ENCODE peak calls at places on chromosomes 2 and 18, in four cellular contexts. M is cardiac fibroblast, H is mucosa of descending colon, O is heart right ventricle. S is an unnamed sample.

GRCh38 chr2:12764075-12764722 is 47.5 kb downstream of the TRIB2 start:
- DNase-seq in M (peak), H (no peak), O (no peak), S (peak)

GRCh38 chr2:39431592-39432316 is 5.3 kb downstream of the MAP4K3 start:
- DNase-seq in H (no peak), O (no peak), M (peak), S (no peak)

GRCh38 chr2:226130192-226130591 is 669.4 kb downstream of the IRS1 start:
- DNase-seq in H (no peak), M (peak), O (no peak), S (peak)

GRCh38 chr18:35467624-35468016 is 30.1 kb downstream of the INO80C start:
- DNase-seq in O (no peak), H (no peak), M (no peak), S (no peak)

GRCh38 chr18:59516356-59517155 is 157.5 kb upstream of the LMAN1 start:
- DNase-seq in O (no peak), M (peak), H (peak), S (peak)

GRCh38 chr2:170375192-170375591 is 197.2 kb downstream of the MYO3B start:
- DNase-seq in O (no peak), M (no peak), H (no peak), S (no peak)

GRCh38 chr18:7117390-7118355 is at the start of gene LAMA1:
- DNase-seq in M (peak), H (no peak), O (no peak), S (no peak)

GRCh38 chr18:59140287-59140885 is 702 bp downstream of the SEC11C start:
- DNase-seq in M (peak), H (peak), O (no peak), S (peak)

GRCh38 chr2:19124135-19124534 is 234.3 kb downstream of the OSR1 start:
- DNase-seq in H (no peak), O (no peak), M (peak), S (peak)

GRCh38 chr2:30334738-30335426 is 103.5 kb downstream of the LBH start:
- DNase-seq in O (no peak), H (no peak), M (no peak), S (no peak)

GRCh38 chr2:75608684-75609333 is 37.8 kb upstream of the MRPL19 start:
- DNase-seq in H (peak), M (peak), O (peak), S (peak)

GRCh38 chr2:19352946-19353720 is 5.3 kb downstream of the OSR1 start:
- DNase-seq in O (no peak), H (no peak), M (no peak), S (no peak)

GRCh38 chr2:237581751-237582746 is 8.5 kb downstream of the RAB17 start:
- DNase-seq in O (peak), H (no peak), M (peak), S (peak)

GRCh38 chr2:160491922-160492371 is 1.7 kb downstream of the RBMS1 start:
- DNase-seq in H (no peak), M (peak), O (no peak), S (peak)

GRCh38 chr18:72119082-72119481 is 425.1 kb downstream of the CBLN2 start:
- DNase-seq in H (no peak), M (no peak), O (no peak), S (no peak)

GRCh38 chr2:181746844-181747243 is 66.5 kb upstream of the NEUROD1 start:
- DNase-seq in H (no peak), M (peak), O (no peak), S (no peak)

GRCh38 chr2:241753493-241753892 is 19.1 kb downstream of the D2HGDH start:
- DNase-seq in M (no peak), H (no peak), O (no peak), S (no peak)

GRCh38 chr2:30178618-30179404 is 32.0 kb downstream of the YPEL5 start:
- DNase-seq in H (no peak), O (peak), M (peak), S (no peak)

GRCh38 chr2:60215295-60215990 is 338.0 kb downstream of the BCL11A start:
- DNase-seq in M (no peak), O (no peak), H (peak), S (no peak)

GRCh38 chr18:28236487-28236886 is 59.6 kb upstream of the CDH2 start:
- DNase-seq in H (no peak), M (no peak), O (no peak), S (no peak)

GRCh38 chr2:144015655-144016245 is 504.2 kb downstream of the ZEB2 start:
- DNase-seq in M (peak), H (no peak), O (no peak), S (peak)

GRCh38 chr2:128978155-128978707 is 659.6 kb upstream of the HS6ST1 start:
- DNase-seq in H (peak), M (no peak), O (no peak), S (no peak)

GRCh38 chr2:134679740-134680139 is 39.1 kb downstream of the TMEM163 start:
- DNase-seq in O (no peak), H (no peak), M (no peak), S (no peak)

GRCh38 chr2:160294339-160294803 is 94.3 kb upstream of the ITGB6 start:
- DNase-seq in O (no peak), H (peak), M (peak), S (peak)

DNA sequence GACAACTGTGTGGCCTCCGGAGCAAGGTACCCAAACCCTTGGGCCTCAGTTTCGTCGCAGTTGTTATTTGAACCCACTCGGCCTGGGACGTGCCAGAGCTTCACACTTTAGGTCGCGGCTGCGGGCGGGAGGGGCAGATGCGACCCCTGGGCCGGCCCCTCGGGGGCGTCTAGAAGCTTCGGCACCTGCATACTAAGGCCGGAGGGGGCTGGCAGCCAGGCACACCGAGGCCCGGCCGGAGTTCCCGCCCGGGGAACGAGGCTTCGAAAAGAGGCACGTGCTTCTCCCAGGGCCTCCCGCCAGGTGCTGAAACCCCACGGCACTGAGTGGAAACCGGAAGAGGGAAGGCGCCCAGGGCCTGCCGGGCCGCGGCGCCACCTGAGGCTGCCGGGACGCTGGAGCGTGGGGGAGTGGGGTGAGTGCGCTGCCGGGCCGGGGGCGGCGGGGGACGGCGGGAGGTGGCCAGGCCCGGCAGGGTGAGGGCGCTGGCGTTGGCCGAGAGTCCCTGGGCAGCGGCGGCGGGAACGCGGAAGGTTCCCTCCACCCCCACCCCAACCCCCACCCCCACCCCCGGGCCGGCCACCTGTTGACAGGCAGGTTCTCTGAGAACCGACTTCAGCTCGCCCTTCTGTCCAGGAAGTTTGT is 8.9 kb downstream of the OTX1 start:
- DNase-seq in H (no peak), M (no peak), O (no peak), S (no peak)
- H3K4me3 ChIP-seq in H (no peak), M (no peak), O (no peak), S (no peak)

DNA sequence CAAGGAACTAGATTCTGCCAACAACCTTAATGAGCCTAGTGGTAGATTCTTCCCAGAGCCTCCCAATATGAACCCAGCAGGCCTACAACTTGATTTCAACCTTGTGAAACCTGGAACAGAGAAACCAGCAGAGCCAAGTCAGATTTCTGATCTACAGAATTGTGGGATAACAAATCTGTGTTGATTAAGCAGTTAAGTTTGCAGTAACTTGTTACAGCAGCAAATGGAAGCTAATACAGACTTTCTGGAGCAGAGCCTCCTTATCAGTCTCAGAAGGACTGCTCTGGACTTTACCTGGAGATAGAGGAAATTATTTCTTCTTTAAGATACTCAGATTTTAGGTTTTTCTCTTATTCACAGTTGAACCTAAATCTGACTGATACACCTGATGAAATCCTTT is 225.5 kb downstream of the DYM start:
- DNase-seq in H (no peak), M (no peak), O (no peak), S (no peak)
- TF ChIP-seq CTCF in H (no peak), M (no peak), O (no peak), S (no peak)

GRCh38 chr2:101305492-101306123 is 2.9 kb downstream of the RNF149 start:
- DNase-seq in M (peak), O (no peak), H (no peak), S (peak)

GRCh38 chr2:101307503-101307902 is 998 bp downstream of the RNF149 start:
- DNase-seq in M (peak), O (no peak), H (peak), S (peak)

GRCh38 chr2:101307950-101308431 is 510 bp downstream of the RNF149 start:
- DNase-seq in H (peak), O (no peak), M (peak), S (peak)

GRCh38 chr2:101305044-101305443 is 3.5 kb downstream of the RNF149 start:
- DNase-seq in H (no peak), O (no peak), M (no peak), S (no peak)

GRCh38 chr2:101306410-101306809 is 2.1 kb downstream of the RNF149 start:
- DNase-seq in O (no peak), H (no peak), M (no peak), S (no peak)
- H3K4me3 ChIP-seq in O (peak), H (no peak), M (peak), S (peak)

GRCh38 chr2:166424841-166425240 is 49.1 kb upstream of the SCN9A start:
- DNase-seq in M (no peak), O (no peak), H (no peak), S (no peak)

GRCh38 chr2:166417669-166418068 is 41.9 kb upstream of the SCN9A start:
- DNase-seq in H (peak), M (peak), O (no peak), S (peak)

GRCh38 chr2:166418853-166419615 is 43.3 kb upstream of the SCN9A start:
- DNase-seq in H (no peak), O (no peak), M (no peak), S (no peak)

DNA sequence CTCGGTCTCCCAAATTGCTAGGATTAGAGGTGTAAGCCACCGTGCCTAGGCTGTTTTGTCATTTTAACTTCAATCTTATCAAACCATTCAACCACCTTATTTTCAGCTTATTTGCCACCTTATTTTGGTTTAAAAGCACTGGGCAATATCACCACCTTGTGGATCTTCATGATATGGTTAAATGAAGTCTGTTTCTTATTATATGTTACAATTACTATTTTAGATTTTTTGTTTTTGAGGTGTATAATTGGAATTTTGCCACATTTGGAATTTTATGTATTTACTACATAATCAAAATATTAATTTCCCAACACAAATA is 43.8 kb upstream of the SCN9A start:
- DNase-seq in H (peak), O (no peak), M (peak), S (peak)
- TF ChIP-seq CTCF in H (no peak), O (no peak), M (peak), S (peak)

GRCh38 chr2:219483451-219484342 is 15.0 kb upstream of the GMPPA start:
- DNase-seq in H (no peak), O (no peak), M (no peak), S (no peak)

GRCh38 chr2:219484343-219485200 is 14.1 kb upstream of the GMPPA start:
- DNase-seq in O (no peak), H (no peak), M (no peak), S (no peak)

GRCh38 chr2:219486424-219486959 is 12.2 kb upstream of the GMPPA start:
- DNase-seq in M (no peak), O (no peak), H (no peak), S (no peak)

GRCh38 chr2:219482674-219483405 is 15.9 kb upstream of the GMPPA start:
- DNase-seq in M (no peak), H (no peak), O (no peak), S (no peak)

DNA sequence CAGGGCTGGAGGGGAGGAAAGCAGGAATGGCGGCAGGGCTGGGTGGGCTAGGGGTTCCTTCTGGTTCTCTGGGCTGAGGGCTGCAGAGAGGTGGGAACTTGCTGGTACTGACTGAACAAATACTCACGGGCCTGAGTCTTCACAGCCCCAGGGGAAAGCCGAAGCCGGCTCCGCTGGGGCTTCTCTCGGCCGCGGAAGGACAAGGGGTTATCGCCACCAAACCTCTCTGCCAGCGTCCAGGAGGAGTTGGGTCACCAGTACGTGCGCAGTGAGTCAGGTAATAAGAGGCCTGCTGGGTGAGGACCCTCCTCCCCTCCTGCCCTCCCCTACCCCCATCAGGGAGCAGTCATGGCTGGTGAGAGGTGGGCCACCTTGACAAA is 13.5 kb upstream of the GMPPA start:
- DNase-seq in H (no peak), M (no peak), O (no peak), S (no peak)
- H3K4me3 ChIP-seq in H (no peak), M (no peak), O (no peak), S (no peak)

DNA sequence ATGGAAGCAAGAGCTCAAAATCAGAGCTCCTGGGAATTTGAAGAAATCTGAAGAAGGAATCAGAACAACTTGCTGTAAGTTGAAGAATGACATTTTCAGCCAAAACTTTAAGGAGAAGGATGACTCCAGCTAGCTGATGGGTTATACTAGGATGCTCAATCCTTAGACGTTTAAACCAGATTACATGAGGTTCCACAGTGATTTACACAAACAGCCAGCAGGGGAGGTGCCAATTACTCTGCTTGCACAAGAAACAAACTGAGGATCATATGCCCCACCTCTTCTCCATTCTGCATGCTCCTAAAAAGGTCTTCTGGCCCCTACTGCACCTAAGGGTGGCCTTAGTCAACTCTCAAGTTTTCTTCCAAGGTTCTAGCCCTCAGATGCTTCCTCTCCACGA is 47.9 kb upstream of the PCBP1 start:
- DNase-seq in H (no peak), M (no peak), O (no peak), S (no peak)
- TF ChIP-seq CTCF in H (no peak), M (no peak), O (no peak), S (no peak)

GRCh38 chr2:95274291-95275150 is at the start of gene PROM2:
- DNase-seq in M (no peak), H (peak), O (no peak), S (no peak)
- H3K4me3 ChIP-seq in M (no peak), H (peak), O (no peak), S (no peak)

DNA sequence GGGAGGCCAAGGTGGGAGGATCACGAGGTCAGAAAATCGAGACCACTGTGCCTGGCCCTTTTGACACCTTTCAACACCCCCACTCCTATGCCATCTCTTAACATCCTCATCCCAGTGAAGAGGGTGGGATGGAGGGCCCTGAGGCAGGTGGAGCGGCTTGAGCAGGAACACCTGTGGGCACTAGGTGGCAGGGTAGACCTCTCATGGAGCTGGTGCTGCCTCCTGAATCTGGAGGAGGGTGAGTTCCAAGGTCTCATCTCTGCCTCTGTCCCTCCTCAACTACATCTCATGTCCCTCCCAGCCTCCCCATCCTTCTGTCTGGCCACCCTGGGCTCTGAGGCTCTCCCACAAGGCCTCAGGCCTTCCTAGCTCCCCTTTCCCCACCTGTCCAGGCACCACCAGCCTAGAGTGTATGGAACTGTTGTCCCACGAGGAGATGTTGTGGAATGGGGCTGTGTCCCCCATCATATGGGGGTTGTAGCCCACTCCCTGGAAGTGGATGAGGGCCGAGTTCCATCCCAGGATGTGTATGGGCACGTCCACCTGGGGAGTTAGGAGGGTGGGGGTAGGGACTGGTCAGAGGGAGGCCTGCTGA is 17.0 kb upstream of the CRYBA2 start:
- DNase-seq in H (peak), M (no peak), O (no peak), S (no peak)
- TF ChIP-seq CTCF in H (peak), M (peak), O (no peak), S (peak)